ENCODE peak calls at places on chromosomes 6 and 20, in seven cellular contexts. U, G, B, Z, W, J and H are unnamed samples.
A peak's percentile ranks its signal among the peaks of the same experiment; 100 is the strongest.

GRCh38 chr6:52998603-52999002 is 3.5 kb upstream of the GSTA4 start:
- DNase-seq in U (no peak), G (no peak), B (no peak), Z (no peak), W (no peak), J (no peak), H (no peak)

GRCh38 chr6:137391061-137391814 is 103.0 kb downstream of the OLIG3 start:
- DNase-seq in U (no peak), G (no peak), B (no peak), Z (no peak), W (no peak), J (no peak), H (no peak)

GRCh38 chr6:42450314-42451145 is 1.2 kb downstream of the TRERF1 start:
- DNase-seq in U (peak; percentile 33), G (peak; percentile 52), B (peak; percentile 32), Z (no peak), W (peak; percentile 41), J (peak; percentile 51), H (no peak)

GRCh38 chr20:34042286-34042685 is 48.6 kb downstream of the RALY start:
- DNase-seq in U (no peak), G (no peak), B (no peak), Z (peak; percentile 7), W (no peak), J (no peak), H (no peak)

GRCh38 chr20:49989234-49990065 is 6.7 kb downstream of the SNAI1 start:
- DNase-seq in U (peak; percentile 87), G (peak; percentile 68), B (peak; percentile 73), Z (no peak), W (peak; percentile 88), J (no peak), H (peak; percentile 86)

GRCh38 chr6:134810402-134810801 is 139.5 kb downstream of the ALDH8A1 start:
- DNase-seq in U (peak; percentile 34), G (no peak), B (no peak), Z (no peak), W (no peak), J (no peak), H (no peak)

GRCh38 chr6:80641591-80641990 is 535.1 kb downstream of the BCKDHB start:
- DNase-seq in U (peak; percentile 81), G (no peak), B (no peak), Z (no peak), W (no peak), J (no peak), H (no peak)

GRCh38 chr6:157699777-157700636 is 123.0 kb upstream of the SNX9 start:
- DNase-seq in U (no peak), G (no peak), B (no peak), Z (no peak), W (no peak), J (no peak), H (no peak)

GRCh38 chr6:7461416-7461815 is 71.8 kb downstream of the RIOK1 start:
- DNase-seq in U (peak; percentile 12), G (no peak), B (no peak), Z (no peak), W (no peak), J (no peak), H (no peak)

GRCh38 chr6:25359191-25359861 is 80.2 kb downstream of the CARMIL1 start:
- DNase-seq in U (peak; percentile 50), G (no peak), B (peak; percentile 48), Z (no peak), W (peak; percentile 84), J (no peak), H (peak; percentile 75)

GRCh38 chr6:811806-812205 is 118.9 kb upstream of the EXOC2 start:
- DNase-seq in U (no peak), G (no peak), B (no peak), Z (no peak), W (no peak), J (no peak), H (no peak)

GRCh38 chr6:43921548-43922422 is 151.8 kb downstream of the VEGFA start:
- DNase-seq in U (no peak), G (no peak), B (no peak), Z (no peak), W (no peak), J (no peak), H (no peak)

GRCh38 chr20:23568320-23569011 is at the start of gene CST9L:
- DNase-seq in U (no peak), G (no peak), B (no peak), Z (no peak), W (no peak), J (no peak), H (peak; percentile 52)

GRCh38 chr20:61387204-61387958 is 135.3 kb downstream of the CDH4 start:
- DNase-seq in U (peak; percentile 41), G (peak; percentile 70), B (no peak), Z (no peak), W (peak; percentile 17), J (no peak), H (no peak)

GRCh38 chr6:144006731-144007454 is 1.2 kb downstream of the PLAGL1 start:
- DNase-seq in U (peak; percentile 75), G (peak; percentile 50), B (no peak), Z (no peak), W (peak; percentile 65), J (no peak), H (no peak)

GRCh38 chr6:157512081-157512682 is 131.2 kb downstream of the ZDHHC14 start:
- DNase-seq in U (no peak), G (no peak), B (no peak), Z (no peak), W (no peak), J (no peak), H (no peak)

GRCh38 chr20:25280051-25280573 is 32.2 kb downstream of the PYGB start:
- DNase-seq in U (no peak), G (no peak), B (peak; percentile 13), Z (no peak), W (no peak), J (peak; percentile 33), H (no peak)

GRCh38 chr20:18058661-18059467 is 1.1 kb upstream of the OVOL2 start:
- DNase-seq in U (no peak), G (peak; percentile 47), B (no peak), Z (no peak), W (no peak), J (no peak), H (no peak)

GRCh38 chr6:121520337-121521163 is 85.1 kb downstream of the GJA1 start:
- DNase-seq in U (peak; percentile 89), G (no peak), B (no peak), Z (no peak), W (peak; percentile 47), J (no peak), H (no peak)

GRCh38 chr6:142566628-142567396 is 265.0 kb downstream of the ADGRG6 start:
- DNase-seq in U (peak; percentile 47), G (peak; percentile 74), B (no peak), Z (peak; percentile 51), W (peak; percentile 71), J (no peak), H (peak; percentile 60)

GRCh38 chr6:150334790-150335783 is 33.7 kb upstream of the IYD start:
- DNase-seq in U (peak; percentile 82), G (peak; percentile 78), B (peak; percentile 33), Z (no peak), W (peak; percentile 87), J (peak; percentile 56), H (no peak)

DNA sequence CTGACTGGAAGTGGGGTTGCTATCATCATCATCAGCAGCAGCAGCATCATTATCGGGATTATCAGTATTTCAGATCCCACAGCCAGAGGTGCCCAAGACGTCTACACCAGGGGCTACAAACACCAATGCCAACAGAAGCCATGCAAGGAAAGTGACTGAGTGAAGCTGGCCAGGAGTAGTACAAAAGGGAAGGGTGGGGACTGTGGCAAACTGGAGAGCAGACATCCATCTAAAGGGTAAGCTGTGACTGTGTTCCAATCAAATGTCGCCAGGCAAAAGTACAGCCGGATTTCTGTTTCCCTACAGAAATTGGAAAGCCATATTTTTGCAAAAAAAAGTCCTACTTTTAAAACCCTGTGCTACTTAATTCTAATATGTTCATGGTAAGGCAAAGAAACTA is 50.0 kb downstream of the PREX1 start:
- DNase-seq in U (no peak), G (no peak), B (no peak), Z (no peak), W (no peak), J (peak; percentile 8), H (no peak)
- H3K27ac ChIP-seq in U (no peak overlapping the region), G (no peak overlapping the region), B (no peak overlapping the region), Z (no peak overlapping the region), W (no peak overlapping the region), J (no peak overlapping the region), H (no peak overlapping the region)

GRCh38 chr6:138465007-138465645 is 34.2 kb downstream of the NHSL1 start:
- DNase-seq in U (peak; percentile 98), G (peak; percentile 46), B (no peak), Z (no peak), W (peak; percentile 90), J (no peak), H (no peak)

GRCh38 chr6:138467901-138468300 is 31.4 kb downstream of the NHSL1 start:
- DNase-seq in U (peak; percentile 38), G (no peak), B (no peak), Z (no peak), W (no peak), J (no peak), H (no peak)

GRCh38 chr6:138464085-138464484 is 35.2 kb downstream of the NHSL1 start:
- DNase-seq in U (no peak), G (no peak), B (no peak), Z (no peak), W (no peak), J (no peak), H (no peak)

GRCh38 chr6:138473144-138473543 is 26.1 kb downstream of the NHSL1 start:
- DNase-seq in U (no peak), G (no peak), B (no peak), Z (no peak), W (no peak), J (no peak), H (no peak)

DNA sequence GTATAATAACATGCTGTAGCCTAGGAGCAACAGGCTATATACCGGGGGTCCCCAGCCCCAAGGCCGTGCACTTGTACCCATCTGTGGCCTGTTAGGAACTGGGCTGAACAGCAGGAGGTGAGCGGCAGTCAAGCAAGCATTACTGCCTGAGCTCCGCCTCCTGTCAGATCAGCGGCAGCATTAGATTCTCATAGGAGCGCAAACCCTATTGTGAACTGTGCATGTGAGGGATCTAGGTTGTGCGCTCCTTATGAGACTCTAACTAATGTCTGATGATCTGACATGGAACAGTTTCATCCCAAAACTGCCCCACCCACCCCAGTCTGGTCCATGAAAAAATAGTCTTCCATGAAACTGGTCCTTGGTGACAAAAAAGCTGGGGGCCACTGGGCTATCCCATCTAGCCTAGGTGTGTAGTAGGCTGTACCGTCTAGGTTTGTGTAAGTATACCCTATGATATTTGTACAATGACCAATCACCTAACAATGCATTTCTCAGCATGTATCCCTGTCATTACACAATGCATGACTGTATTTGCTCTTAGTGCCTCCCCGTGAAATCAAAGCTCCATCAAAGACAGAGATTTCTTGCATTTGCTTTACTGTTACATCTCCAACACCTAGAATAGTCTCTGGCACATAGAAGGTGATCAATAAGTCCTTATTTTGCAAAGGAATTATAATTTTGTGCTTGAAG is 30.8 kb downstream of the NHSL1 start:
- DNase-seq in U (peak; percentile 73), G (no peak), B (no peak), Z (no peak), W (peak; percentile 20), J (no peak), H (no peak)
- H3K27ac ChIP-seq in U (no peak overlapping the region), G (peak overlapping the region; percentile 27), B (no peak overlapping the region), Z (no peak overlapping the region), W (no peak overlapping the region), J (no peak overlapping the region), H (no peak overlapping the region)

GRCh38 chr6:21332077-21332476 is 261.5 kb upstream of the SOX4 start:
- DNase-seq in U (no peak), G (no peak), B (no peak), Z (no peak), W (no peak), J (no peak), H (no peak)
- H3K27ac ChIP-seq in U (no peak overlapping the region), G (no peak overlapping the region), B (no peak overlapping the region), Z (no peak overlapping the region), W (no peak overlapping the region), J (no peak overlapping the region), H (no peak overlapping the region)

GRCh38 chr6:139473731-139474130 is 99.3 kb upstream of the CITED2 start:
- DNase-seq in U (no peak), G (no peak), B (no peak), Z (no peak), W (peak; percentile 16), J (no peak), H (no peak)
- H3K27ac ChIP-seq in U (peak overlapping the region; percentile 13), G (peak overlapping the region; percentile 48), B (peak overlapping the region; percentile 81), Z (no peak overlapping the region), W (peak overlapping the region; percentile 19), J (no peak overlapping the region), H (peak overlapping the region; percentile 57)